ENCODE peak calls at places on chromosomes 3 and 15, in six cellular contexts. One of them, this sample, is unnamed.

GRCh38 chr3:97957617-97958311 is 14.5 kb downstream of the RIOX2 start:
- DNase-seq in progenitor cell of endocrine pancreas: no peak
- DNase-seq in activated CD4-positive, alpha-beta T cell treated with anti-CD3 and anti-CD28 coated beads for 48 hours: no peak
- DNase-seq in DMS53: peak
- DNase-seq in activated T-cell treated with anti-CD3 and anti-CD28 coated beads, Interleukin-2, amount 50 U/mL, for 72 hours: no peak
- DNase-seq in caudate nucleus: no peak
- DNase-seq in this sample: no peak

GRCh38 chr3:51340311-51340829 is 44.7 kb upstream of the MANF start:
- DNase-seq in caudate nucleus: no peak
- DNase-seq in progenitor cell of endocrine pancreas: no peak
- DNase-seq in DMS53: peak
- DNase-seq in activated T-cell treated with anti-CD3 and anti-CD28 coated beads, Interleukin-2, amount 50 U/mL, for 72 hours: no peak
- DNase-seq in activated CD4-positive, alpha-beta T cell treated with anti-CD3 and anti-CD28 coated beads for 48 hours: no peak
- DNase-seq in this sample: no peak

GRCh38 chr3:51340989-51341636 is 44.0 kb upstream of the MANF start:
- DNase-seq in caudate nucleus: no peak
- DNase-seq in activated CD4-positive, alpha-beta T cell treated with anti-CD3 and anti-CD28 coated beads for 48 hours: no peak
- DNase-seq in activated T-cell treated with anti-CD3 and anti-CD28 coated beads, Interleukin-2, amount 50 U/mL, for 72 hours: no peak
- DNase-seq in DMS53: no peak
- DNase-seq in progenitor cell of endocrine pancreas: no peak
- DNase-seq in this sample: no peak

GRCh38 chr3:20197775-20198174 is 11.8 kb upstream of the SGO1 start:
- DNase-seq in progenitor cell of endocrine pancreas: no peak
- DNase-seq in DMS53: peak
- DNase-seq in activated T-cell treated with anti-CD3 and anti-CD28 coated beads, Interleukin-2, amount 50 U/mL, for 72 hours: no peak
- DNase-seq in caudate nucleus: no peak
- DNase-seq in activated CD4-positive, alpha-beta T cell treated with anti-CD3 and anti-CD28 coated beads for 48 hours: no peak
- DNase-seq in this sample: no peak

GRCh38 chr3:197183582-197183981 is 114.8 kb downstream of the DLG1 start:
- DNase-seq in activated CD4-positive, alpha-beta T cell treated with anti-CD3 and anti-CD28 coated beads for 48 hours: no peak
- DNase-seq in activated T-cell treated with anti-CD3 and anti-CD28 coated beads, Interleukin-2, amount 50 U/mL, for 72 hours: no peak
- DNase-seq in caudate nucleus: no peak
- DNase-seq in progenitor cell of endocrine pancreas: no peak
- DNase-seq in DMS53: no peak
- DNase-seq in this sample: no peak

GRCh38 chr3:96813820-96814580 is 394 bp upstream of the EPHA6 start:
- DNase-seq in progenitor cell of endocrine pancreas: peak
- DNase-seq in activated T-cell treated with anti-CD3 and anti-CD28 coated beads, Interleukin-2, amount 50 U/mL, for 72 hours: peak
- DNase-seq in caudate nucleus: peak
- DNase-seq in activated CD4-positive, alpha-beta T cell treated with anti-CD3 and anti-CD28 coated beads for 48 hours: peak
- DNase-seq in DMS53: peak
- DNase-seq in this sample: peak

GRCh38 chr3:26712211-26713026 is 89.8 kb downstream of the LRRC3B start:
- DNase-seq in caudate nucleus: no peak
- DNase-seq in progenitor cell of endocrine pancreas: no peak
- DNase-seq in activated T-cell treated with anti-CD3 and anti-CD28 coated beads, Interleukin-2, amount 50 U/mL, for 72 hours: peak
- DNase-seq in DMS53: peak
- DNase-seq in activated CD4-positive, alpha-beta T cell treated with anti-CD3 and anti-CD28 coated beads for 48 hours: no peak
- DNase-seq in this sample: peak

GRCh38 chr15:90232941-90233700 is 620 bp downstream of the CIB1 start:
- DNase-seq in activated CD4-positive, alpha-beta T cell treated with anti-CD3 and anti-CD28 coated beads for 48 hours: peak
- DNase-seq in progenitor cell of endocrine pancreas: peak
- DNase-seq in activated T-cell treated with anti-CD3 and anti-CD28 coated beads, Interleukin-2, amount 50 U/mL, for 72 hours: peak
- DNase-seq in caudate nucleus: peak
- DNase-seq in DMS53: peak
- DNase-seq in this sample: peak

GRCh38 chr3:123394391-123395022 is 54.4 kb downstream of the ADCY5 start:
- DNase-seq in DMS53: no peak
- DNase-seq in caudate nucleus: no peak
- DNase-seq in activated CD4-positive, alpha-beta T cell treated with anti-CD3 and anti-CD28 coated beads for 48 hours: no peak
- DNase-seq in progenitor cell of endocrine pancreas: no peak
- DNase-seq in activated T-cell treated with anti-CD3 and anti-CD28 coated beads, Interleukin-2, amount 50 U/mL, for 72 hours: no peak
- DNase-seq in this sample: no peak

GRCh38 chr15:52790166-52790708 is at the start of gene ONECUT1:
- DNase-seq in progenitor cell of endocrine pancreas: peak
- DNase-seq in activated CD4-positive, alpha-beta T cell treated with anti-CD3 and anti-CD28 coated beads for 48 hours: peak
- DNase-seq in DMS53: peak
- DNase-seq in caudate nucleus: no peak
- DNase-seq in activated T-cell treated with anti-CD3 and anti-CD28 coated beads, Interleukin-2, amount 50 U/mL, for 72 hours: peak
- DNase-seq in this sample: peak

GRCh38 chr3:183064475-183064874 is 34.8 kb downstream of the MCCC1 start:
- DNase-seq in activated CD4-positive, alpha-beta T cell treated with anti-CD3 and anti-CD28 coated beads for 48 hours: no peak
- DNase-seq in activated T-cell treated with anti-CD3 and anti-CD28 coated beads, Interleukin-2, amount 50 U/mL, for 72 hours: no peak
- DNase-seq in DMS53: no peak
- DNase-seq in progenitor cell of endocrine pancreas: no peak
- DNase-seq in caudate nucleus: no peak
- DNase-seq in this sample: no peak

GRCh38 chr15:58369261-58369699 is 62.5 kb upstream of the LIPC start:
- DNase-seq in activated T-cell treated with anti-CD3 and anti-CD28 coated beads, Interleukin-2, amount 50 U/mL, for 72 hours: peak
- DNase-seq in progenitor cell of endocrine pancreas: no peak
- DNase-seq in DMS53: peak
- DNase-seq in caudate nucleus: no peak
- DNase-seq in activated CD4-positive, alpha-beta T cell treated with anti-CD3 and anti-CD28 coated beads for 48 hours: no peak
- DNase-seq in this sample: no peak

GRCh38 chr3:141386611-141387110 is 18.4 kb downstream of the ZBTB38 start:
- DNase-seq in progenitor cell of endocrine pancreas: no peak
- DNase-seq in DMS53: no peak
- DNase-seq in activated CD4-positive, alpha-beta T cell treated with anti-CD3 and anti-CD28 coated beads for 48 hours: no peak
- DNase-seq in caudate nucleus: peak
- DNase-seq in activated T-cell treated with anti-CD3 and anti-CD28 coated beads, Interleukin-2, amount 50 U/mL, for 72 hours: no peak
- DNase-seq in this sample: no peak

GRCh38 chr3:13194285-13195209 is 121.3 kb upstream of the IQSEC1 start:
- DNase-seq in caudate nucleus: no peak
- DNase-seq in activated T-cell treated with anti-CD3 and anti-CD28 coated beads, Interleukin-2, amount 50 U/mL, for 72 hours: no peak
- DNase-seq in DMS53: no peak
- DNase-seq in activated CD4-positive, alpha-beta T cell treated with anti-CD3 and anti-CD28 coated beads for 48 hours: no peak
- DNase-seq in progenitor cell of endocrine pancreas: no peak
- DNase-seq in this sample: no peak

GRCh38 chr3:138747229-138747628 is 87.5 kb downstream of the PIK3CB start:
- DNase-seq in progenitor cell of endocrine pancreas: no peak
- DNase-seq in activated CD4-positive, alpha-beta T cell treated with anti-CD3 and anti-CD28 coated beads for 48 hours: no peak
- DNase-seq in caudate nucleus: no peak
- DNase-seq in activated T-cell treated with anti-CD3 and anti-CD28 coated beads, Interleukin-2, amount 50 U/mL, for 72 hours: no peak
- DNase-seq in DMS53: no peak
- DNase-seq in this sample: no peak

GRCh38 chr3:76986876-76987513 is 52.9 kb upstream of the ROBO2 start:
- DNase-seq in caudate nucleus: no peak
- DNase-seq in DMS53: peak
- DNase-seq in activated T-cell treated with anti-CD3 and anti-CD28 coated beads, Interleukin-2, amount 50 U/mL, for 72 hours: no peak
- DNase-seq in progenitor cell of endocrine pancreas: no peak
- DNase-seq in activated CD4-positive, alpha-beta T cell treated with anti-CD3 and anti-CD28 coated beads for 48 hours: no peak
- DNase-seq in this sample: no peak

GRCh38 chr3:33144433-33144832 is 30.6 kb downstream of the CRTAP start:
- DNase-seq in progenitor cell of endocrine pancreas: no peak
- DNase-seq in activated CD4-positive, alpha-beta T cell treated with anti-CD3 and anti-CD28 coated beads for 48 hours: peak
- DNase-seq in DMS53: peak
- DNase-seq in activated T-cell treated with anti-CD3 and anti-CD28 coated beads, Interleukin-2, amount 50 U/mL, for 72 hours: peak
- DNase-seq in caudate nucleus: no peak
- DNase-seq in this sample: no peak

GRCh38 chr3:171255236-171255806 is 204.9 kb downstream of the TNIK start:
- DNase-seq in progenitor cell of endocrine pancreas: no peak
- DNase-seq in activated CD4-positive, alpha-beta T cell treated with anti-CD3 and anti-CD28 coated beads for 48 hours: no peak
- DNase-seq in caudate nucleus: no peak
- DNase-seq in activated T-cell treated with anti-CD3 and anti-CD28 coated beads, Interleukin-2, amount 50 U/mL, for 72 hours: no peak
- DNase-seq in DMS53: no peak
- DNase-seq in this sample: no peak

GRCh38 chr15:101047301-101047781 is 128.2 kb downstream of the LRRK1 start:
- DNase-seq in activated T-cell treated with anti-CD3 and anti-CD28 coated beads, Interleukin-2, amount 50 U/mL, for 72 hours: no peak
- DNase-seq in DMS53: no peak
- DNase-seq in caudate nucleus: no peak
- DNase-seq in progenitor cell of endocrine pancreas: no peak
- DNase-seq in activated CD4-positive, alpha-beta T cell treated with anti-CD3 and anti-CD28 coated beads for 48 hours: no peak
- DNase-seq in this sample: no peak

GRCh38 chr3:124297062-124297980 is 305.4 kb upstream of the ROPN1 start:
- DNase-seq in caudate nucleus: no peak
- DNase-seq in progenitor cell of endocrine pancreas: no peak
- DNase-seq in DMS53: peak
- DNase-seq in activated T-cell treated with anti-CD3 and anti-CD28 coated beads, Interleukin-2, amount 50 U/mL, for 72 hours: no peak
- DNase-seq in activated CD4-positive, alpha-beta T cell treated with anti-CD3 and anti-CD28 coated beads for 48 hours: no peak
- DNase-seq in this sample: no peak